ENCODE peak calls at places on chromosomes 13 and 19, in four cellular contexts. G is T follicular helper cell, I is SK-N-SH, M is T-helper 17 cell. J is an unnamed sample.

GRCh38 chr19:6800991-6801396 is 28.5 kb downstream of the VAV1 start:
- DNase-seq in G (no peak), M (no peak), I (no peak), J (no peak)

GRCh38 chr13:98658131-98658530 is 81.2 kb upstream of the STK24 start:
- DNase-seq in G (no peak), M (no peak), I (no peak), J (no peak)

GRCh38 chr13:50378513-50378970 is 363.3 kb downstream of the KCNRG start:
- DNase-seq in I (no peak), M (no peak), G (no peak), J (no peak)

GRCh38 chr19:47813304-47813994 is 8.3 kb upstream of the CRX start:
- DNase-seq in M (peak; percentile 57), I (peak; percentile 86), G (peak; percentile 68), J (peak; percentile 73)

GRCh38 chr13:113907637-113908617 is 44.1 kb upstream of the GAS6 start:
- DNase-seq in I (no peak), G (no peak), M (no peak), J (no peak)

GRCh38 chr19:18832331-18833140 is 777 bp downstream of the UPF1 start:
- DNase-seq in M (no peak), I (peak; percentile 71), G (no peak), J (no peak)

GRCh38 chr19:28292822-28293500 is 920.0 kb downstream of the UQCRFS1 start:
- DNase-seq in G (no peak), M (no peak), I (peak; percentile 11), J (no peak)

GRCh38 chr13:21405309-21405708 is 53.8 kb downstream of the ZDHHC20 start:
- DNase-seq in G (no peak), M (no peak), I (no peak), J (no peak)

GRCh38 chr19:1136201-1136600 is 32.4 kb downstream of the GPX4 start:
- DNase-seq in G (no peak), I (no peak), M (no peak), J (no peak)

GRCh38 chr19:6412111-6412999 is 12.3 kb downstream of the KHSRP start:
- DNase-seq in I (peak; percentile 78), G (no peak), M (no peak), J (no peak)